ENCODE peak calls at places on chromosomes 2 and 18, in four cellular contexts. D is trophoblast cell, Q is left cardiac atrium, G is small intestine. K is an unnamed sample.

GRCh38 chr18:350953-351572 is 83.2 kb upstream of the THOC1 start:
- DNase-seq in D (no peak), Q (no peak), G (no peak), K (no peak)

GRCh38 chr2:204110250-204111183 is 174.0 kb downstream of the ICOS start:
- DNase-seq in D (peak), Q (peak), G (peak), K (no peak)

GRCh38 chr18:23380001-23380550 is 73.0 kb upstream of the RIOK3 start:
- DNase-seq in D (peak), Q (no peak), G (no peak), K (peak)

GRCh38 chr2:83069724-83070123 is 1389.4 kb downstream of the SUCLG1 start:
- DNase-seq in D (no peak), Q (no peak), G (peak), K (no peak)

GRCh38 chr2:240886678-240887574 is 9.0 kb downstream of the MAB21L4 start:
- DNase-seq in D (no peak), Q (peak), G (no peak), K (peak)

GRCh38 chr2:109134741-109135571 is 6.0 kb downstream of the SH3RF3 start:
- DNase-seq in D (no peak), Q (no peak), G (no peak), K (no peak)

GRCh38 chr2:229129738-229130371 is 141.2 kb downstream of the PID1 start:
- DNase-seq in D (peak), Q (peak), G (peak), K (no peak)

GRCh38 chr2:174971868-174972781 is 33.1 kb downstream of the CHN1 start:
- DNase-seq in D (peak), Q (no peak), G (peak), K (no peak)

GRCh38 chr2:84970266-84970955 is 550 bp upstream of the KCMF1 start:
- DNase-seq in D (peak), Q (peak), G (peak), K (peak)

GRCh38 chr2:26785431-26786206 is at the start of gene CENPA:
- DNase-seq in D (peak), Q (peak), G (peak), K (peak)

GRCh38 chr2:212979799-212980198 is 171.6 kb downstream of the IKZF2 start:
- DNase-seq in D (peak), Q (no peak), G (no peak), K (no peak)

GRCh38 chr2:129237966-129238725 is 741.3 kb upstream of the RAB6C start:
- DNase-seq in D (no peak), Q (no peak), G (no peak), K (no peak)

GRCh38 chr2:53058526-53058925 is 709.1 kb upstream of the CHAC2 start:
- DNase-seq in D (peak), Q (no peak), G (no peak), K (no peak)

GRCh38 chr2:239778861-239779591 is 246.1 kb downstream of the NDUFA10 start:
- DNase-seq in D (no peak), Q (no peak), G (no peak), K (no peak)

GRCh38 chr2:230714122-230714453 is 1.4 kb downstream of the CAB39 start:
- DNase-seq in D (peak), Q (no peak), G (peak), K (no peak)

GRCh38 chr18:11052800-11053199 is 96.6 kb downstream of the PIEZO2 start:
- DNase-seq in D (no peak), Q (no peak), G (no peak), K (no peak)

GRCh38 chr2:80302465-80303005 is 2.0 kb downstream of the LRRTM1 start:
- DNase-seq in D (no peak), Q (no peak), G (no peak), K (no peak)

GRCh38 chr2:200618590-200619021 is 32.8 kb downstream of the AOX1 start:
- DNase-seq in D (no peak), Q (no peak), G (peak), K (no peak)

GRCh38 chr2:218897394-218898108 is 16.9 kb downstream of the WNT10A start:
- DNase-seq in D (no peak), Q (no peak), G (no peak), K (no peak)

GRCh38 chr2:73970850-73971471 is 13.7 kb upstream of the TET3 start:
- DNase-seq in D (no peak), Q (peak), G (peak), K (peak)

GRCh38 chr18:8667846-8668245 is 37.5 kb upstream of the MTCL1 start:
- DNase-seq in D (no peak), Q (no peak), G (no peak), K (no peak)

GRCh38 chr2:231720292-231720691 is 12.0 kb downstream of the PTMA start:
- DNase-seq in D (no peak), Q (no peak), G (no peak), K (no peak)

GRCh38 chr2:192277494-192278109 is 82.9 kb upstream of the TMEFF2 start:
- DNase-seq in D (no peak), Q (no peak), G (no peak), K (no peak)

GRCh38 chr2:226766352-226767055 is 33.1 kb downstream of the IRS1 start:
- DNase-seq in D (no peak), Q (no peak), G (no peak), K (no peak)

GRCh38 chr2:242002944-242003343 is 133.4 kb downstream of the RTP5 start:
- DNase-seq in D (no peak), Q (no peak), G (no peak), K (no peak)

GRCh38 chr18:37341016-37341415 is 224.6 kb downstream of the CELF4 start:
- DNase-seq in D (no peak), Q (no peak), G (no peak), K (no peak)

GRCh38 chr2:85589982-85590791 is 5.4 kb upstream of the RNF181 start:
- DNase-seq in D (no peak), Q (peak), G (no peak), K (peak)

GRCh38 chr2:150188801-150189200 is 298.7 kb downstream of the RND3 start:
- DNase-seq in D (peak), Q (no peak), G (no peak), K (no peak)

GRCh38 chr2:105329197-105329554 is 359 bp downstream of the TGFBRAP1 start:
- DNase-seq in D (no peak), Q (no peak), G (no peak), K (peak)

GRCh38 chr18:37252342-37252741 is 313.3 kb downstream of the CELF4 start:
- DNase-seq in D (no peak), Q (no peak), G (no peak), K (no peak)